ENCODE peak calls at places on chromosome 2, in ten cellular contexts. H, W, B, T, R, S, P, U, X and M are unnamed samples.

GRCh38 chr2:152558174-152559091 is 158.8 kb downstream of the PRPF40A start:
- DNase-seq in B (no peak), W (no peak), X (no peak), H (no peak), U (no peak), P (no peak), S (no peak), R (no peak), T (no peak), M (no peak)

GRCh38 chr2:54813584-54813983 is 90.1 kb downstream of the EML6 start:
- DNase-seq in B (no peak), R (no peak), S (no peak), T (no peak), W (no peak), P (no peak), X (no peak), H (no peak), U (no peak), M (no peak)

GRCh38 chr2:149490296-149490695 is 97.3 kb downstream of the MMADHC start:
- DNase-seq in R (no peak), B (no peak), H (no peak), S (no peak), X (no peak), W (no peak), T (no peak), U (no peak), P (no peak), M (no peak)

GRCh38 chr2:223585691-223586090 is 16.5 kb downstream of the SCG2 start:
- DNase-seq in U (no peak), B (no peak), R (no peak), W (no peak), P (no peak), S (no peak), H (no peak), X (no peak), T (no peak), M (no peak)

GRCh38 chr2:27042159-27042661 is 9.3 kb upstream of the AGBL5 start:
- DNase-seq in R (no peak), P (no peak), H (no peak), U (no peak), B (no peak), T (peak), W (no peak), S (no peak), X (no peak), M (no peak)

GRCh38 chr2:102098756-102099155 is 43.8 kb upstream of the IL1R1 start:
- DNase-seq in B (no peak), W (no peak), S (no peak), R (no peak), U (no peak), X (no peak), P (no peak), H (no peak), T (no peak), M (no peak)

GRCh38 chr2:46451131-46451711 is 28.1 kb upstream of the TMEM247 start:
- DNase-seq in P (no peak), S (no peak), T (no peak), R (no peak), B (peak), H (no peak), X (no peak), U (no peak), W (peak), M (peak)

GRCh38 chr2:150888337-150888736 is 373.3 kb downstream of the RBM43 start:
- DNase-seq in U (no peak), S (no peak), X (no peak), P (no peak), W (no peak), T (no peak), R (no peak), H (no peak), B (no peak), M (no peak)

GRCh38 chr2:64766841-64767669 is 113.3 kb upstream of the SERTAD2 start:
- DNase-seq in W (no peak), R (no peak), P (peak), X (no peak), H (no peak), T (no peak), S (no peak), B (no peak), U (no peak), M (no peak)

GRCh38 chr2:86069091-86069685 is 36.5 kb downstream of the POLR1A start:
- DNase-seq in X (no peak), H (no peak), R (no peak), T (no peak), U (no peak), B (no peak), S (no peak), P (no peak), W (no peak), M (no peak)

GRCh38 chr2:15640291-15640711 is 48.6 kb downstream of the DDX1 start:
- DNase-seq in T (no peak), U (peak), S (no peak), R (no peak), W (no peak), B (no peak), P (peak), X (no peak), H (no peak), M (no peak)

GRCh38 chr2:235195921-235196320 is 244.1 kb downstream of the SH3BP4 start:
- DNase-seq in S (no peak), W (no peak), H (no peak), B (no peak), U (no peak), X (no peak), R (no peak), T (no peak), P (no peak), M (no peak)

GRCh38 chr2:85843543-85843942 is 45.2 kb downstream of the ST3GAL5 start:
- DNase-seq in H (no peak), U (no peak), X (no peak), R (no peak), S (no peak), B (no peak), W (no peak), P (peak), T (no peak), M (no peak)

GRCh38 chr2:66771359-66771978 is 336.5 kb downstream of the MEIS1 start:
- DNase-seq in R (no peak), X (no peak), P (no peak), S (no peak), B (no peak), T (no peak), W (no peak), U (no peak), H (no peak), M (no peak)

GRCh38 chr2:119431155-119431975 is at the start of gene TMEM37:
- DNase-seq in P (peak), U (peak), B (no peak), X (peak), S (no peak), H (peak), T (peak), W (no peak), R (peak), M (peak)

GRCh38 chr2:218998414-218999002 is 5.3 kb upstream of the CRYBA2 start:
- DNase-seq in W (no peak), U (no peak), B (no peak), H (no peak), R (no peak), S (no peak), T (no peak), P (no peak), X (no peak), M (no peak)

GRCh38 chr2:109597283-109597682 is 16.5 kb downstream of the SEPTIN10 start:
- DNase-seq in U (no peak), B (no peak), S (no peak), P (no peak), T (no peak), W (no peak), H (no peak), R (no peak), X (no peak), M (no peak)

GRCh38 chr2:219772103-219772502 is 144.7 kb downstream of the SLC4A3 start:
- DNase-seq in R (peak), X (no peak), P (no peak), S (no peak), T (no peak), B (no peak), H (no peak), W (peak), U (no peak), M (no peak)

DNA sequence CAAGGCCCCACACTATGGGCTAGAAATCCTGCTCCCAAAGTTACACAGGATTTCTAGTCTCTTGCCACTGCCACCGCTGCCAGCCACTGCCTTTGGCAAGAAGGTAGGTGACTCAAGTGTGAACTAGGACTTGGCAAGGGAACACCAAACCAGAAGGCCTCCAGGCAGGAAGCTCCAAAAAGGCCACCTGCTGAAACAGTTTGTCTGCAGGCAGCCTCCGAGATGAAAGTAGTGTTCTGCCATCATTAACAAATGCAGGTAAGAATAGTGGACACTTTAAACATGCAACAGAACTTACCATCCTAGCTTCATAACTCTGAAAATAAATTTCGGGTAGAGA is 3.9 kb downstream of the ANKRD44 start:
- DNase-seq in R (peak), X (peak), S (peak), U (no peak), P (no peak), W (peak), H (no peak), B (no peak), T (no peak), M (peak)
- H3K27ac ChIP-seq in R (peak), X (peak), S (peak), U (no peak), P (no peak), W (no peak), H (no peak), B (peak), T (peak), M (peak)

GRCh38 chr2:73233154-73233931 is at the start of gene PRADC1:
- DNase-seq in R (peak), T (peak), B (no peak), U (peak), P (peak), W (peak), S (peak), X (peak), H (peak), M (peak)
- TF ChIP-seq POLR2A in R (peak), T (no peak), B (no peak), U (peak), P (peak), W (peak), S (no peak), X (peak), H (no peak), M (no peak)

DNA sequence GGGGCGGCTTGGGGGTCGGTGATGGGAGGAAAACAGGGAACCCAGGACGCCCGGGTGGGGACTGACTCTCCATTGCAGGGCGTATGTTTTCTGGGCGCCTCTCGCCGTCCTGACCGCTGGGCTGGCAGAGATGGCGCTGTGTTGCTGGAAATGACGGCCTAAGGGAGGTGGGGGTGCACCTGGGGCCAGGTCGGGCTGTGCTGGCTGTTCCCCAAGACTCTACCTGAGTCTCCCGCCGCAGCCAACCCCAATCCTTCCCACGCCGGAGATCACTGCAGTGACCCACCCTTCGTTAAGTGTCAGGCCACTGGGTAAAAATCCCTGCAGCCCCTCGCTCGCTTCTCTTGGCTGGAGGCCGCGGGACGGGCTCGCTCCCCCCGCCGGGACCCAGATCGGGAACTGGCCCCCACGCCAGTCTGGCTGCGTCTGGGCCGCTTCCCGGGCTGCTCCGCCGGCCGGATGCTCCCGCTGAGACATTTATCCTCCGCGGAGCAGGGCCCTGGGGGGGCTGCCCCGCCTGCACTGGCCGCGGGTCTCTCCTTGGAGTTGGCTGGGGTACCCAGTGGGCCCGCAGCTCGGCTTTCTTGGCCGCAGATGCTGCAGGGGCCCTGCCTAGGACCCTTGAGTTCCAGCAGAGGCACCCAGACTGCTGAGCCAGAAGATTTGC is 7.8 kb upstream of the ARMC9 start:
- DNase-seq in H (no peak), B (no peak), S (peak), P (no peak), W (peak), R (peak), T (no peak), X (peak), U (no peak), M (peak)
- TF ChIP-seq POLR2AphosphoS5 in H (no peak), B (no peak), S (peak), P (no peak), W (no peak), R (no peak), T (no peak), X (no peak), U (no peak), M (peak)

GRCh38 chr2:20604401-20604911 is 46.4 kb downstream of the HS1BP3 start:
- DNase-seq in S (peak), H (no peak), X (no peak), P (no peak), B (no peak), R (peak), W (no peak), U (no peak), T (peak), M (peak)
- H3K27ac ChIP-seq in S (peak), H (no peak), X (peak), P (no peak), B (peak), R (peak), W (peak), U (no peak), T (peak), M (peak)

DNA sequence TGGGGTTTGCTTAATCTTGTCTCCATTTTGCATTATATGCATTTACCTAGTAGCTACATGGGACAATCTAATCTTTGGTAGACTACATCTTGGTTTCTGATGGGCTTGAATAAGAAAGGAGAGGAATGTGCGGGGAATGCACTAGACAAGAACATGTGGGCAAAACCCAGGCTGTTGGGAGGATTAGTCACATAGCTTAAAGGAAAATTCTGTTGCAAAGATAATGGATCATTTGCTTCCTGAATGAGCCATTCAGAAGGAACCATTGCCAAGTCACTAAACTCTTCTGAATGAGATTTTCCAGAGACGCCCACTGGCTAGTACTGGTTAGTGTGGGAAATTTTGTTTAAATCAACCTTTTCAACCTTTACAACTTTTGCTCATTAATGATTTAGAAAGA is 84.8 kb downstream of the OSBPL6 start:
- DNase-seq in P (no peak), R (no peak), U (no peak), T (no peak), W (no peak), S (no peak), B (no peak), X (no peak), H (no peak), M (no peak)
- TF ChIP-seq POLR2A in P (no peak), R (no peak), U (no peak), T (no peak), W (no peak), S (no peak), B (no peak), X (no peak), H (no peak), M (no peak)

DNA sequence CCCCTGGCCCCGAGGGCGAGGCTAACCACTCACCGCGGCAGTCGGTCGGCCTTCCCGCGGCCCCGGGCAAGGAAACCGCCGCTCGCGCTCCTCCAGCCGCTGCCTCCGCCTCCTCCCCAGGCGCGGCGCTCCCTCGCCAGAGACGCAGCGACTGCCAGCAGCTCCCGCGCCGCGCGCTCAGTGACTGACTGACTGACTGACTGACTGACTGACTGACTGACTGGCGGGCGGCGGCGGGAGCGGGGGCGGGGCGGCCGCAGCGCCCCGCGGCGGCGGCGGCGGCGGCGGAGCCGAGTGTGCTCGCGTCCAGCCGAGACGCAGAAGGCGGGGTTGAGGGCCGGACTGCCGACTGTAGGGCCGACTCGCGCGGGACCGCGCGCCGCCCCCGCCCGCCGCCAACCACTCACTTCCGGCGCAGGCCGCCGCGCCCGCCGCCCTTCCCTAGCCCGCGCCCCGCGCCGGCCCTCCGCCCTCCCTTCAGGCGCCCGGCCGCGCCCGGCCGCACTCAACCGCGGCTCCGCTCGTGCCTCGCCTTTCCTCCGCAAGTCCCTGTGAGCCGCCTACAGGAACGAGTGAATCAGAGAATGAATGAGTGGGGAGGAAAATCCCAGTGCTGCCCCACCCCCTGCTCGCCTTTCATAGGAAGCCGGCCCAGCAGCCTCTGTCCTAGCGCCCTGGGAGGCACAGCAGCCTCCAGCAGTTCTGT is at the start of gene RAPH1:
- DNase-seq in S (peak), X (peak), R (peak), T (peak), W (peak), H (peak), B (no peak), P (peak), U (peak), M (peak)
- TF ChIP-seq POLR2AphosphoS5 in S (peak), X (peak), R (no peak), T (peak), W (peak), H (peak), B (no peak), P (peak), U (peak), M (peak)

GRCh38 chr2:78979380-78980238 is 45.9 kb upstream of the REG3G start:
- DNase-seq in S (no peak), H (no peak), W (no peak), B (no peak), X (peak), T (no peak), R (peak), U (peak), P (peak), M (no peak)
- H3K27ac ChIP-seq in S (no peak), H (no peak), W (no peak), B (no peak), X (no peak), T (no peak), R (no peak), U (no peak), P (no peak), M (no peak)

GRCh38 chr2:39436592-39437521 is at the start of gene MAP4K3:
- DNase-seq in W (peak), U (peak), H (peak), S (peak), P (peak), R (peak), X (peak), B (no peak), T (peak), M (peak)
- TF ChIP-seq POLR2A in W (peak), U (peak), H (no peak), S (peak), P (peak), R (peak), X (peak), B (peak), T (no peak), M (peak)